ENCODE peak calls at places on chromosomes 3 and 15, in nine cellular contexts. D is MV-4-11, B is B cell, Z is skeletal muscle cell, K is HFF-Myc, U is adrenal gland, J is AML-193, N is GM12865, V is cardiac fibroblast. E is an unnamed sample.
A peak's percentile ranks its signal among the peaks of the same experiment; 100 is the strongest.

GRCh38 chr3:76310661-76311060 is 525.3 kb upstream of the ZNF717 start:
- DNase-seq in D (no peak), B (no peak), Z (no peak), K (no peak), U (no peak), J (no peak), N (no peak), V (no peak), E (no peak)

GRCh38 chr3:119913021-119913420 is 131.1 kb downstream of the NR1I2 start:
- DNase-seq in D (no peak), B (no peak), Z (no peak), K (no peak), U (no peak), J (no peak), N (no peak), V (peak; percentile 19), E (no peak)

GRCh38 chr3:16243706-16244490 is 20.8 kb downstream of the DPH3 start:
- DNase-seq in D (no peak), B (no peak), Z (no peak), K (no peak), U (peak; percentile 53), J (no peak), N (no peak), V (peak; percentile 28), E (peak; percentile 16)

GRCh38 chr3:170078620-170079281 is 41.0 kb downstream of the GPR160 start:
- DNase-seq in D (no peak), B (no peak), Z (no peak), K (no peak), U (no peak), J (no peak), N (no peak), V (no peak), E (no peak)

GRCh38 chr15:89814112-89814742 is 425 bp downstream of the ANPEP start:
- DNase-seq in D (no peak), B (peak; percentile 44), Z (no peak), K (no peak), U (no peak), J (no peak), N (no peak), V (no peak), E (peak; percentile 66)

GRCh38 chr15:54659668-54660067 is 537.1 kb downstream of the RSL24D1 start:
- DNase-seq in D (no peak), B (no peak), Z (no peak), K (no peak), U (no peak), J (no peak), N (no peak), V (no peak), E (no peak)

GRCh38 chr3:138051946-138052802 is 42.2 kb downstream of the CLDN18 start:
- DNase-seq in D (peak; percentile 29), B (no peak), Z (no peak), K (no peak), U (peak; percentile 37), J (peak; percentile 18), N (peak; percentile 82), V (peak; percentile 71), E (peak; percentile 46)

GRCh38 chr15:44094776-44095175 is 100.3 kb downstream of the FRMD5 start:
- DNase-seq in D (no peak), B (no peak), Z (no peak), K (no peak), U (no peak), J (no peak), N (no peak), V (peak; percentile 84), E (no peak)

GRCh38 chr3:39108309-39108708 is 829 bp downstream of the TTC21A start:
- DNase-seq in D (peak; percentile 95), B (peak; percentile 77), Z (no peak), K (no peak), U (no peak), J (no peak), N (peak; percentile 91), V (no peak), E (no peak)

GRCh38 chr15:31278056-31278445 is 48.6 kb upstream of the KLF13 start:
- DNase-seq in D (no peak), B (peak; percentile 26), Z (no peak), K (no peak), U (peak; percentile 3), J (no peak), N (no peak), V (no peak), E (peak; percentile 2)

GRCh38 chr15:62163847-62164499 is 1.1 kb downstream of the C2CD4B start:
- DNase-seq in D (no peak), B (no peak), Z (no peak), K (no peak), U (no peak), J (no peak), N (no peak), V (peak; percentile 17), E (no peak)

GRCh38 chr3:171842864-171843511 is at the start of gene TMEM212:
- DNase-seq in D (no peak), B (no peak), Z (no peak), K (no peak), U (no peak), J (no peak), N (no peak), V (peak; percentile 79), E (peak; percentile 13)

GRCh38 chr3:155026999-155027591 is 53.0 kb upstream of the MME start:
- DNase-seq in D (peak; percentile 15), B (no peak), Z (peak; percentile 76), K (no peak), U (no peak), J (peak; percentile 91), N (no peak), V (peak; percentile 73), E (peak; percentile 54)

GRCh38 chr3:129056832-129057231 is 3.7 kb upstream of the GP9 start:
- DNase-seq in D (no peak), B (no peak), Z (no peak), K (no peak), U (no peak), J (no peak), N (no peak), V (no peak), E (no peak)

GRCh38 chr3:124812291-124813265 is 74.6 kb downstream of the ITGB5 start:
- DNase-seq in D (peak; percentile 70), B (no peak), Z (peak; percentile 99), K (peak; percentile 99), U (no peak), J (no peak), N (no peak), V (peak; percentile 98), E (peak; percentile 86)

GRCh38 chr3:167740961-167741587 is 5.6 kb downstream of the SERPINI1 start:
- DNase-seq in D (peak; percentile 52), B (peak; percentile 55), Z (peak; percentile 10), K (peak; percentile 11), U (no peak), J (peak; percentile 59), N (peak; percentile 57), V (peak; percentile 60), E (peak; percentile 11)

GRCh38 chr3:106176734-106177133 is 307.9 kb upstream of the CBLB start:
- DNase-seq in D (peak; percentile 78), B (peak; percentile 58), Z (no peak), K (no peak), U (no peak), J (peak; percentile 53), N (peak; percentile 93), V (peak; percentile 21), E (peak; percentile 5)

E was measured in GM03348.